ENCODE peak calls at places on chromosomes 13 and 19, in eight cellular contexts. One of them, this sample, is unnamed.

GRCh38 chr13:99386911-99387788 is 80.0 kb upstream of the GPR183 start:
- DNase-seq in GM19239: peak; percentile 77
- DNase-seq in nucleus accumbens: peak; percentile 6
- DNase-seq in HTR-8/SVneo: peak; percentile 28
- DNase-seq in stimulated activated CD8-positive, alpha-beta memory T cell treated with anti-CD3 and anti-CD28 coated beads, Interleukin-4, amount 100 ng/mL, for 1 hour: peak; percentile 74
- DNase-seq in activated CD4-positive, alpha-beta T cell treated with anti-CD3 and anti-CD28 coated beads, Interleukin-2, amount 10 ng/mL, durations not matched to agents 7 days and 5 days: peak; percentile 84
- DNase-seq in IMR-90: no peak
- DNase-seq in anterior cingulate cortex: no peak
- DNase-seq in this sample: no peak

GRCh38 chr19:54552913-54553310 is 20.7 kb upstream of the LILRA2 start:
- DNase-seq in GM19239: no peak
- DNase-seq in nucleus accumbens: no peak
- DNase-seq in HTR-8/SVneo: no peak
- DNase-seq in stimulated activated CD8-positive, alpha-beta memory T cell treated with anti-CD3 and anti-CD28 coated beads, Interleukin-4, amount 100 ng/mL, for 1 hour: no peak
- DNase-seq in activated CD4-positive, alpha-beta T cell treated with anti-CD3 and anti-CD28 coated beads, Interleukin-2, amount 10 ng/mL, durations not matched to agents 7 days and 5 days: no peak
- DNase-seq in IMR-90: no peak
- DNase-seq in anterior cingulate cortex: no peak
- DNase-seq in this sample: no peak

GRCh38 chr19:47790398-47790814 is 11.9 kb downstream of the SELENOW start:
- DNase-seq in GM19239: peak; percentile 62
- DNase-seq in nucleus accumbens: peak; percentile 70
- DNase-seq in HTR-8/SVneo: peak; percentile 85
- DNase-seq in stimulated activated CD8-positive, alpha-beta memory T cell treated with anti-CD3 and anti-CD28 coated beads, Interleukin-4, amount 100 ng/mL, for 1 hour: peak; percentile 84
- DNase-seq in activated CD4-positive, alpha-beta T cell treated with anti-CD3 and anti-CD28 coated beads, Interleukin-2, amount 10 ng/mL, durations not matched to agents 7 days and 5 days: peak; percentile 88
- DNase-seq in IMR-90: peak; percentile 59
- DNase-seq in anterior cingulate cortex: peak; percentile 26
- DNase-seq in this sample: no peak

GRCh38 chr13:74966814-74967213 is 515.2 kb downstream of the TBC1D4 start:
- DNase-seq in GM19239: no peak
- DNase-seq in nucleus accumbens: no peak
- DNase-seq in HTR-8/SVneo: no peak
- DNase-seq in stimulated activated CD8-positive, alpha-beta memory T cell treated with anti-CD3 and anti-CD28 coated beads, Interleukin-4, amount 100 ng/mL, for 1 hour: no peak
- DNase-seq in activated CD4-positive, alpha-beta T cell treated with anti-CD3 and anti-CD28 coated beads, Interleukin-2, amount 10 ng/mL, durations not matched to agents 7 days and 5 days: no peak
- DNase-seq in IMR-90: no peak
- DNase-seq in anterior cingulate cortex: no peak
- DNase-seq in this sample: no peak

GRCh38 chr13:109655206-109655600 is 131.2 kb downstream of the IRS2 start:
- DNase-seq in GM19239: no peak
- DNase-seq in nucleus accumbens: no peak
- DNase-seq in HTR-8/SVneo: no peak
- DNase-seq in stimulated activated CD8-positive, alpha-beta memory T cell treated with anti-CD3 and anti-CD28 coated beads, Interleukin-4, amount 100 ng/mL, for 1 hour: no peak
- DNase-seq in activated CD4-positive, alpha-beta T cell treated with anti-CD3 and anti-CD28 coated beads, Interleukin-2, amount 10 ng/mL, durations not matched to agents 7 days and 5 days: no peak
- DNase-seq in IMR-90: no peak
- DNase-seq in anterior cingulate cortex: no peak
- DNase-seq in this sample: no peak

GRCh38 chr19:47699360-47699917 is 13.8 kb upstream of the EHD2 start:
- DNase-seq in GM19239: peak; percentile 96
- DNase-seq in nucleus accumbens: peak; percentile 4
- DNase-seq in HTR-8/SVneo: peak; percentile 71
- DNase-seq in stimulated activated CD8-positive, alpha-beta memory T cell treated with anti-CD3 and anti-CD28 coated beads, Interleukin-4, amount 100 ng/mL, for 1 hour: no peak
- DNase-seq in activated CD4-positive, alpha-beta T cell treated with anti-CD3 and anti-CD28 coated beads, Interleukin-2, amount 10 ng/mL, durations not matched to agents 7 days and 5 days: peak; percentile 52
- DNase-seq in IMR-90: peak; percentile 34
- DNase-seq in anterior cingulate cortex: no peak
- DNase-seq in this sample: no peak

GRCh38 chr13:43546821-43547220 is 240.0 kb downstream of the ENOX1 start:
- DNase-seq in GM19239: no peak
- DNase-seq in nucleus accumbens: no peak
- DNase-seq in HTR-8/SVneo: no peak
- DNase-seq in stimulated activated CD8-positive, alpha-beta memory T cell treated with anti-CD3 and anti-CD28 coated beads, Interleukin-4, amount 100 ng/mL, for 1 hour: no peak
- DNase-seq in activated CD4-positive, alpha-beta T cell treated with anti-CD3 and anti-CD28 coated beads, Interleukin-2, amount 10 ng/mL, durations not matched to agents 7 days and 5 days: no peak
- DNase-seq in IMR-90: no peak
- DNase-seq in anterior cingulate cortex: no peak
- DNase-seq in this sample: no peak

GRCh38 chr19:3774621-3775373 is 2.8 kb upstream of the RAX2 start:
- DNase-seq in GM19239: no peak
- DNase-seq in nucleus accumbens: no peak
- DNase-seq in HTR-8/SVneo: no peak
- DNase-seq in stimulated activated CD8-positive, alpha-beta memory T cell treated with anti-CD3 and anti-CD28 coated beads, Interleukin-4, amount 100 ng/mL, for 1 hour: no peak
- DNase-seq in activated CD4-positive, alpha-beta T cell treated with anti-CD3 and anti-CD28 coated beads, Interleukin-2, amount 10 ng/mL, durations not matched to agents 7 days and 5 days: no peak
- DNase-seq in IMR-90: no peak
- DNase-seq in anterior cingulate cortex: no peak
- DNase-seq in this sample: no peak

GRCh38 chr13:48583859-48584311 is 51.0 kb upstream of the RCBTB2 start:
- DNase-seq in GM19239: no peak
- DNase-seq in nucleus accumbens: no peak
- DNase-seq in HTR-8/SVneo: no peak
- DNase-seq in stimulated activated CD8-positive, alpha-beta memory T cell treated with anti-CD3 and anti-CD28 coated beads, Interleukin-4, amount 100 ng/mL, for 1 hour: no peak
- DNase-seq in activated CD4-positive, alpha-beta T cell treated with anti-CD3 and anti-CD28 coated beads, Interleukin-2, amount 10 ng/mL, durations not matched to agents 7 days and 5 days: no peak
- DNase-seq in IMR-90: no peak
- DNase-seq in anterior cingulate cortex: no peak
- DNase-seq in this sample: no peak

GRCh38 chr19:5292453-5292842 is 48.2 kb downstream of the PTPRS start:
- DNase-seq in GM19239: no peak
- DNase-seq in nucleus accumbens: no peak
- DNase-seq in HTR-8/SVneo: peak; percentile 53
- DNase-seq in stimulated activated CD8-positive, alpha-beta memory T cell treated with anti-CD3 and anti-CD28 coated beads, Interleukin-4, amount 100 ng/mL, for 1 hour: no peak
- DNase-seq in activated CD4-positive, alpha-beta T cell treated with anti-CD3 and anti-CD28 coated beads, Interleukin-2, amount 10 ng/mL, durations not matched to agents 7 days and 5 days: no peak
- DNase-seq in IMR-90: peak; percentile 23
- DNase-seq in anterior cingulate cortex: no peak
- DNase-seq in this sample: no peak

GRCh38 chr13:79988573-79988972 is 352.4 kb downstream of the SPRY2 start:
- DNase-seq in GM19239: no peak
- DNase-seq in nucleus accumbens: no peak
- DNase-seq in HTR-8/SVneo: no peak
- DNase-seq in stimulated activated CD8-positive, alpha-beta memory T cell treated with anti-CD3 and anti-CD28 coated beads, Interleukin-4, amount 100 ng/mL, for 1 hour: no peak
- DNase-seq in activated CD4-positive, alpha-beta T cell treated with anti-CD3 and anti-CD28 coated beads, Interleukin-2, amount 10 ng/mL, durations not matched to agents 7 days and 5 days: no peak
- DNase-seq in IMR-90: peak; percentile 83
- DNase-seq in anterior cingulate cortex: no peak
- DNase-seq in this sample: no peak

GRCh38 chr13:59345316-59345715 is 818.4 kb downstream of the DIAPH3 start:
- DNase-seq in GM19239: no peak
- DNase-seq in nucleus accumbens: no peak
- DNase-seq in HTR-8/SVneo: no peak
- DNase-seq in stimulated activated CD8-positive, alpha-beta memory T cell treated with anti-CD3 and anti-CD28 coated beads, Interleukin-4, amount 100 ng/mL, for 1 hour: no peak
- DNase-seq in activated CD4-positive, alpha-beta T cell treated with anti-CD3 and anti-CD28 coated beads, Interleukin-2, amount 10 ng/mL, durations not matched to agents 7 days and 5 days: no peak
- DNase-seq in IMR-90: no peak
- DNase-seq in anterior cingulate cortex: no peak
- DNase-seq in this sample: no peak

GRCh38 chr13:66558511-66558910 is 671.6 kb downstream of the PCDH9 start:
- DNase-seq in GM19239: no peak
- DNase-seq in nucleus accumbens: no peak
- DNase-seq in HTR-8/SVneo: no peak
- DNase-seq in stimulated activated CD8-positive, alpha-beta memory T cell treated with anti-CD3 and anti-CD28 coated beads, Interleukin-4, amount 100 ng/mL, for 1 hour: no peak
- DNase-seq in activated CD4-positive, alpha-beta T cell treated with anti-CD3 and anti-CD28 coated beads, Interleukin-2, amount 10 ng/mL, durations not matched to agents 7 days and 5 days: no peak
- DNase-seq in IMR-90: peak; percentile 30
- DNase-seq in anterior cingulate cortex: no peak
- DNase-seq in this sample: no peak

GRCh38 chr19:44002566-44003460 is at the start of gene ZNF230:
- DNase-seq in GM19239: peak; percentile 66
- DNase-seq in nucleus accumbens: peak; percentile 91
- DNase-seq in HTR-8/SVneo: peak; percentile 95
- DNase-seq in stimulated activated CD8-positive, alpha-beta memory T cell treated with anti-CD3 and anti-CD28 coated beads, Interleukin-4, amount 100 ng/mL, for 1 hour: peak; percentile 50
- DNase-seq in activated CD4-positive, alpha-beta T cell treated with anti-CD3 and anti-CD28 coated beads, Interleukin-2, amount 10 ng/mL, durations not matched to agents 7 days and 5 days: peak; percentile 90
- DNase-seq in IMR-90: peak; percentile 95
- DNase-seq in anterior cingulate cortex: peak; percentile 91
- DNase-seq in this sample: peak; percentile 96

GRCh38 chr19:46186717-46187101 is 38.7 kb downstream of the IGFL2 start:
- DNase-seq in GM19239: no peak
- DNase-seq in nucleus accumbens: no peak
- DNase-seq in HTR-8/SVneo: no peak
- DNase-seq in stimulated activated CD8-positive, alpha-beta memory T cell treated with anti-CD3 and anti-CD28 coated beads, Interleukin-4, amount 100 ng/mL, for 1 hour: no peak
- DNase-seq in activated CD4-positive, alpha-beta T cell treated with anti-CD3 and anti-CD28 coated beads, Interleukin-2, amount 10 ng/mL, durations not matched to agents 7 days and 5 days: no peak
- DNase-seq in IMR-90: no peak
- DNase-seq in anterior cingulate cortex: no peak
- DNase-seq in this sample: no peak